ENCODE peak calls at places on chromosomes 4 and X, in four cellular contexts. P, M, Q and E are unnamed samples.

GRCh38 chr4:13143234-13143633 is 340.9 kb downstream of the RAB28 start:
- DNase-seq in P (no peak), M (no peak), Q (no peak), E (no peak)

GRCh38 chr4:183355405-183355804 is 33.2 kb upstream of the CLDN24 start:
- DNase-seq in P (no peak), M (no peak), Q (no peak), E (no peak)

GRCh38 chr4:152715076-152715475 is 35.3 kb upstream of the TMEM154 start:
- DNase-seq in P (no peak), M (no peak), Q (no peak), E (no peak)

GRCh38 chrX:13418126-13419091 is 98.6 kb upstream of the ATXN3L start:
- DNase-seq in P (no peak), M (no peak), Q (no peak), E (no peak)

GRCh38 chrX:39196192-39197102 is 395.2 kb downstream of the MID1IP1 start:
- DNase-seq in P (no peak), M (no peak), Q (peak; percentile 31), E (no peak)

GRCh38 chr4:148445903-148446261 is 3.7 kb upstream of the NR3C2 start:
- DNase-seq in P (no peak), M (no peak), Q (no peak), E (no peak)

GRCh38 chr4:26141101-26141830 is 179.5 kb upstream of the RBPJ start:
- DNase-seq in P (no peak), M (no peak), Q (no peak), E (no peak)

GRCh38 chrX:25028726-25029125 is 13.0 kb upstream of the ARX start:
- DNase-seq in P (no peak), M (no peak), Q (no peak), E (no peak)

GRCh38 chr4:184845367-184846011 is 19.7 kb upstream of the ACSL1 start:
- DNase-seq in P (no peak), M (peak; percentile 40), Q (no peak), E (no peak)

GRCh38 chr4:19194672-19195071 is 1057.0 kb upstream of the SLIT2 start:
- DNase-seq in P (no peak), M (no peak), Q (no peak), E (peak; percentile 13)

GRCh38 chrX:84188320-84188834 is 378 bp upstream of the RPS6KA6 start:
- DNase-seq in P (peak; percentile 34), M (no peak), Q (no peak), E (peak; percentile 48)

GRCh38 chr4:54924891-54925290 is 200.5 kb downstream of the KDR start:
- DNase-seq in P (no peak), M (no peak), Q (no peak), E (no peak)

GRCh38 chr4:84878090-84878489 is 88.4 kb downstream of the WDFY3 start:
- DNase-seq in P (no peak), M (no peak), Q (no peak), E (no peak)

GRCh38 chrX:14027511-14028019 is 2.1 kb downstream of the GEMIN8 start:
- DNase-seq in P (no peak), M (peak; percentile 1), Q (no peak), E (no peak)

GRCh38 chrX:8730812-8731578 is 942 bp downstream of the ANOS1 start:
- DNase-seq in P (no peak), M (no peak), Q (no peak), E (peak; percentile 15)

GRCh38 chr4:55385201-55385649 is 10.5 kb upstream of the TMEM165 start:
- DNase-seq in P (no peak), M (peak; percentile 24), Q (peak; percentile 46), E (no peak)

GRCh38 chr4:8281519-8282133 is 12.1 kb downstream of the HTRA3 start:
- DNase-seq in P (no peak), M (no peak), Q (no peak), E (no peak)

GRCh38 chr4:2066571-2067445 is 7.7 kb downstream of the NAT8L start:
- DNase-seq in P (no peak), M (no peak), Q (no peak), E (peak; percentile 10)

GRCh38 chr4:183919173-183919572 is 14.1 kb downstream of the STOX2 start:
- DNase-seq in P (no peak), M (no peak), Q (no peak), E (no peak)

GRCh38 chrX:75968293-75968692 is 183.2 kb upstream of the MAGEE2 start:
- DNase-seq in P (peak; percentile 1), M (peak; percentile 3), Q (no peak), E (peak; percentile 53)

GRCh38 chrX:76427560-76428242 is at the start of gene MAGEE1:
- DNase-seq in P (no peak), M (peak; percentile 34), Q (peak; percentile 67), E (peak; percentile 75)

GRCh38 chr4:109079731-109080130 is 222.7 kb downstream of the COL25A1 start:
- DNase-seq in P (no peak), M (no peak), Q (no peak), E (no peak)

GRCh38 chr4:114250439-114250891 is 271.0 kb upstream of the ARSJ start:
- DNase-seq in P (no peak), M (no peak), Q (no peak), E (no peak)

GRCh38 chr4:56026596-56026995 is 77.9 kb downstream of the CEP135 start:
- DNase-seq in P (no peak), M (no peak), Q (no peak), E (no peak)

GRCh38 chr4:138158746-138159297 is 83.3 kb downstream of the SLC7A11 start:
- DNase-seq in P (no peak), M (no peak), Q (no peak), E (no peak)

GRCh38 chrX:154436290-154436596 is 711 bp upstream of the GDI1 start:
- DNase-seq in P (no peak), M (no peak), Q (no peak), E (no peak)

GRCh38 chrX:13078739-13079444 is 34.5 kb upstream of the FAM9C start:
- DNase-seq in P (no peak), M (no peak), Q (no peak), E (no peak)

GRCh38 chr4:175509320-175509719 is 302.7 kb downstream of the GPM6A start:
- DNase-seq in P (peak; percentile 9), M (peak; percentile 12), Q (no peak), E (peak; percentile 38)

GRCh38 chr4:155667538-155668511 is 1.2 kb downstream of the GUCY1A1 start:
- DNase-seq in P (no peak), M (no peak), Q (no peak), E (peak; percentile 42)

GRCh38 chr4:36243355-36244256 is 708 bp downstream of the ARAP2 start:
- DNase-seq in P (no peak), M (no peak), Q (no peak), E (no peak)

GRCh38 chr4:23539969-23540368 is 349.9 kb downstream of the PPARGC1A start:
- DNase-seq in P (no peak), M (no peak), Q (no peak), E (no peak)

GRCh38 chr4:184437988-184438774 is 36.2 kb downstream of the IRF2 start:
- DNase-seq in P (no peak), M (no peak), Q (no peak), E (no peak)

GRCh38 chrX:69037786-69038185 is 127.5 kb downstream of the PJA1 start:
- DNase-seq in P (no peak), M (no peak), Q (no peak), E (no peak)

DNA sequence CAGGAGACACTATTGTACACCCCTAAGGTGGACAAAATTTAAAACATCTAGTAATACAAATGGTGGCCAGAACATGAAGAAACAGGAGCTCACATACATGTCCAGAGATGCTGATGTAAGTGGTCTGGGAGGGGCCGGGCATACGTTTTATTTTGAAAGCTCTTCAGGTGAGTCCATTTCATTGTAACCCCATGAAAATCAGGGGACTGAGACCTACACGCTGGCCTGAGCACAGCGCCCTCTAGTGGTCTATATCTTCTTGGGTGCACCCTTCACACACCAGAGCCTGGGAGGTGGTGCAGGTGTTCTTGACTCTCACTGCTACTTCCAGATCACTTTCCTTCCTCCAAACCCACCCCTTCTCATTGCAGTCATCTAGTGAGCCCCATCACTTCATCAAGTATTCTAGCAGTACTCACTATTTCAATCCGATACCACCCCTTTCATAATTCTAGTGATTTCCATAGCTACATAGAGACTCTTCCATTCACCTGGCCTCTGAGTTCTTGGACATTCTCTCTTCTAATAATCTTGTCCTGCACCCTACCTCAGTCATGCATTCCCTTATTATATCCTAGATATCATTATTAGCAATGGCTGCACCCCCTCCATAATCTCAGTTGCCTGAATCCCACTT is 4.3 kb upstream of the TLR6 start:
- DNase-seq in P (no peak), M (peak; percentile 66), Q (peak; percentile 76), E (peak; percentile 76)
- TF ChIP-seq SP1 in P (no peak), M (no peak), Q (no peak), E (no peak)

DNA sequence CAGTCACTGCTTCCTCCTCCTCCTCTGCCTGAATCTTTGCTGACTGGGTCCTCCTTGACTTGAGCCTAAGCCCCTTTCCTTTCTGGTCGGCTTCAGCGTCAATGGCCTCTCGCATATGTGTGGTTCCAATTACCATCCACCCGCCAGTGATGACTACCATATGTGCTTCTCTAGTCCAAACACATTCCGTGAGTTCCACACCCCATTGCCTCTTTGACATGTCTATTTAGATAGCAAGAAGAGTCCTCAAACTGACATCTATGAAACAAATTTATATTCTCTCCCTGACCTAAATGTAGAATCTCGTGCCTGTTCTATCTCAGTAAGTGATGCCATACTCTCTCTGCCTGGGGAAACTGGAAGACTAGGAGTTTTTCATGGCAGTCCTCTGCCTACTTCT is 19.7 kb downstream of the MXRA5 start:
- DNase-seq in P (no peak), M (no peak), Q (no peak), E (no peak)
- TF ChIP-seq JUN in P (no peak), M (no peak), Q (no peak), E (no peak)

GRCh38 chrX:45801554-45801953 is 600.9 kb upstream of the DIPK2B start:
- DNase-seq in P (no peak), M (no peak), Q (no peak), E (no peak)
- TF ChIP-seq CTCF in P (no peak), M (peak; percentile 20), Q (no peak), E (no peak)

GRCh38 chr4:31379364-31379763 is 659.2 kb downstream of the PCDH7 start:
- DNase-seq in P (no peak), M (no peak), Q (no peak), E (no peak)
- TF ChIP-seq SP1 in P (no peak), M (no peak), Q (no peak), E (no peak)

GRCh38 chr4:101346562-101347266 is 612 bp downstream of the PPP3CA start:
- DNase-seq in P (no peak), M (peak; percentile 21), Q (peak; percentile 33), E (peak; percentile 51)

GRCh38 chr4:101347557-101348366 is 436 bp upstream of the PPP3CA start:
- DNase-seq in P (peak; percentile 86), M (peak; percentile 87), Q (peak; percentile 100), E (peak; percentile 98)

GRCh38 chr4:101348367-101348827 is 1.1 kb upstream of the PPP3CA start:
- DNase-seq in P (no peak), M (no peak), Q (no peak), E (peak; percentile 27)

GRCh38 chr4:101347267-101347556 is at the start of gene PPP3CA:
- DNase-seq in P (no peak), M (no peak), Q (no peak), E (no peak)

GRCh38 chr4:101349346-101350064 is 2.2 kb upstream of the PPP3CA start:
- DNase-seq in P (no peak), M (no peak), Q (no peak), E (no peak)
- TF ChIP-seq JUN in P (no peak), M (no peak), Q (no peak), E (no peak)

DNA sequence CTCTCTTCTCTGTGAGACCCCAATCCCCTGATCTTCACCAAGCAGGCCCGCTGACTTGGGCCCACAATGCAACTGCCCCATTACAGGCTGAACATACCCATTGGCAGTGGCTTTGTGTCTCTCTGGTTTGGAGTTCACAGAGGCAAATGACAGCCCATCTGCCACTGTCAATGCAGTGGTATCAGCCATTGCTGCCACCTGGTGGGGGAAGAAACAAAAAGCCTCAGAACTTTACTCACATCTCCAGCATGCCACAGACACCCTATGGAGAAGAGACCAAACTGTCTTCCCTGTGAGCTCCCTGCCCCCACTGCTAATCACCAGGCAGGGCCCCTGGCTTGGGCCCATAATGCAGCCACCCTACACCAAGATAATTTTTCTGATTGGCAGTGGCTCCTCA is 729.3 kb upstream of the ACTRT1 start:
- DNase-seq in P (no peak), M (peak; percentile 34), Q (no peak), E (peak; percentile 40)
- TF ChIP-seq CTCF in P (peak; percentile 35), M (peak; percentile 72), Q (no peak), E (no peak)